ENCODE peak calls at places on chromosomes 13 and 19, in ten cellular contexts. J is CD8-positive, alpha-beta T cell; A is left ventricle myocardium inferior; V is astrocyte of the spinal cord; H is IMR-90; I is OCI-LY7; M is GM23338; W is ascending aorta; G is SJSA1; O is cardiac muscle cell. B is an unnamed sample.
A peak's percentile ranks its signal among the peaks of the same experiment; 100 is the strongest.

GRCh38 chr19:55301459-55302331 is 17.9 kb downstream of the BRSK1 start:
- DNase-seq in A (peak; percentile 87), V (peak; percentile 62), W (peak; percentile 36), G (peak; percentile 71), H (peak; percentile 62), M (peak; percentile 96), I (peak; percentile 91), J (peak; percentile 99), O (peak; percentile 88), B (peak; percentile 100)

GRCh38 chr19:6737873-6738725 is 719 bp upstream of the GPR108 start:
- DNase-seq in A (peak; percentile 93), G (peak; percentile 72), O (peak; percentile 83), H (peak; percentile 80), M (peak; percentile 83), J (peak; percentile 74), V (peak; percentile 81), W (no peak), I (peak; percentile 95), B (peak; percentile 84)

GRCh38 chr19:32372726-32373613 is 27.6 kb downstream of the ZNF507 start:
- DNase-seq in I (no peak), V (no peak), M (peak; percentile 21), A (no peak), W (no peak), J (no peak), H (no peak), G (peak; percentile 82), O (no peak), B (no peak)

GRCh38 chr13:109840201-109840892 is 54.0 kb upstream of the IRS2 start:
- DNase-seq in J (no peak), I (no peak), G (peak; percentile 89), H (peak; percentile 56), W (no peak), V (peak; percentile 34), A (no peak), O (no peak), M (no peak), B (no peak)

GRCh38 chr19:54462713-54463530 is 656 bp downstream of the LENG9 start:
- DNase-seq in W (no peak), I (peak; percentile 62), A (peak; percentile 82), M (peak; percentile 81), O (peak; percentile 64), G (peak; percentile 78), J (peak; percentile 67), V (peak; percentile 61), H (peak; percentile 46), B (peak; percentile 84)

GRCh38 chr13:84097148-84097547 is 214.9 kb upstream of the SLITRK1 start:
- DNase-seq in V (no peak), I (no peak), A (no peak), J (no peak), O (no peak), W (no peak), G (no peak), M (no peak), H (no peak), B (no peak)

GRCh38 chr19:6087074-6087506 is 23.2 kb downstream of the RFX2 start:
- DNase-seq in W (no peak), I (peak; percentile 56), J (peak; percentile 65), H (no peak), A (no peak), G (no peak), M (peak; percentile 18), V (no peak), O (no peak), B (no peak)

GRCh38 chr13:24737042-24737441 is 26.9 kb upstream of the RNF17 start:
- DNase-seq in H (no peak), M (peak; percentile 59), J (no peak), O (no peak), W (no peak), I (no peak), G (no peak), A (no peak), V (no peak), B (no peak)

DNA sequence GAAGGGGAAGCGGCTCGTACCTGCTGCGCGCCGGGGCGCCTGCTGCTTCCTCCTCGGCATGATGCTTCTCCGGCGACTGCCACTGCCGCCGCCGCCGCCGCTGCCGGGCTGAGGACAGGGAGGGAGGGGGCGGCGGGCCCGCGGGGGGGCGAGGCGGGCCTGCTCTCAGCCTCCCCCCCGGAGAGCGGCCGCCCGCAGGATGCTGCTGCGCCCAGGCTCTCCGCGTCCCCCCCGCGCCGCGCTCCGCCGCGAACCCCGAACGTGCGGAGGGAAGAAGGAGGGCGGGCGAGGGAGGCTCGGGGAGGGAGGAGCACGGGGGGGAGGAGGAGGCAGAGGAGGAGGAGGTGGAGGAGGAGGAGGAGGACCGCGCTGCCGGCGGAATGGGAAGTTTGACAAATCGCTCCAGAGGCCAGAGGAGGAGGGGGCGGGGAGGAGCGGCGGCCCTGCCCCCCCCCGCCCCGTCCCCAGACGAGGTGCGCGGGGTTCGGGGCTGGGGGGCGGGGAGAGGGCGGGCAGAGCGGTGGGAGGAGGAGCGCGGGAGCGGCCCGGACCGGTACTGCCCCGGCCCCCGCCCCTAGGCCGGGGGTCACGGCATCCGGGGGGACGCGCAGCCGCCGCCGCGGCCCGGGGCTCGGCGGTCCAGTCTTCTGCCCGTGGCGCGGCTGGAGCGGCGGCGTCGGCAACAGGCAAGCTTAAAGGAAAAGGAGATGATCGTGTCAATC is at the start of gene TSHZ3:
- DNase-seq in H (peak; percentile 87), J (peak; percentile 30), G (peak; percentile 65), M (peak; percentile 85), V (peak; percentile 94), A (peak; percentile 86), O (peak; percentile 61), W (no peak), I (no peak), B (peak; percentile 78)
- H3K4me3 ChIP-seq in H (peak within 1 kb of the TSS; percentile 93), J (peak within 1 kb of the TSS; percentile 37), G (peak within 1 kb of the TSS; percentile 99), M (peak within 1 kb of the TSS; percentile 92), V (peak within 1 kb of the TSS; percentile 71), A (peak within 1 kb of the TSS; percentile 96), O (peak within 1 kb of the TSS; percentile 93), W (peak within 1 kb of the TSS; percentile 88), I (no peak within 1 kb of the TSS), B (peak within 1 kb of the TSS; percentile 84)

GRCh38 chr19:38650180-38650775 is 2.8 kb downstream of the ACTN4 start:
- DNase-seq in G (peak; percentile 31), W (no peak), J (no peak), A (no peak), M (no peak), V (no peak), H (no peak), O (no peak), I (no peak), B (no peak)
- H3K4me3 ChIP-seq in G (peak overlapping the region; percentile 93), W (peak overlapping the region; percentile 100), J (no peak overlapping the region), A (peak overlapping the region; percentile 94), M (peak overlapping the region; percentile 99), V (peak overlapping the region; percentile 100), H (peak overlapping the region; percentile 80), O (peak overlapping the region; percentile 96), I (peak overlapping the region; percentile 99), B (peak overlapping the region; percentile 85)

DNA sequence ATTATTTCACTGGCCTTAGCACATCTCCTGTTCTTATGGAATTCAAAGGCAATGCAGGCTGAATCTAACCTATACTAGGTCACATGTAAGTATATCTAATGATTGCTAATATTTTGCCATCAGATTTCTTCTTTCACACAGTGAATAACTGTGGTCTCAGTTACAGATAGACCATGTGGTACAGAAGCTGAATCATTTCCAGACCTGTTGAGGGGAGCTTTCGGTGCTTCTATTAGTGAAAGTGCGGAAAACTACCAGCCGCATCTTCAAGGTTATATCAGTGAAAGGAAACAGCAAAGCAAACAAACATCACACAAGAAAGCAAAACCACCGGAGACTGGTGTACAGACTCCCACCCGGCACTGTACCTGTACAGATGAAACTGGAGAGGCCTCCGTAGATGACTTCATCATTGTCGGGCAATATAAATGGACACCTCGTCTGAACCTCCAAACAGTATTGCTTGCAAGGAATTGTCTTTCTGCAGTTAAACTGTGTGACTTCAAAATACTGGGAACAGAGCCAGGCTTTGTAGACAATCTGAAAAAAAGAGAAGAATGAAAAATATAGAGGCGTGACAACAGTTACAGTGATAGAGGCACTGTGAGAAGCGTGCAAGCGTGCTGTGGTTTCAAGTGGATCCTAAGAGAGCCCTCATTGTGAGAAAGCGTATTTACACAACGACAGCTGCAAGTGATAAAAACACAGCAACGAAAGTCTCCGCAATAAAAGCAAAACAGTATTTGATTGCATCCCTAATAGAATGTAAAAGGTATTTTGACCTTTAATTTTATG is 642.5 kb upstream of the ARGLU1 start:
- DNase-seq in W (no peak), O (no peak), M (no peak), V (no peak), I (no peak), A (no peak), G (no peak), J (no peak), H (peak; percentile 20), B (no peak)
- H3K4me3 ChIP-seq in W (peak overlapping the region; percentile 33), O (no peak overlapping the region), M (no peak overlapping the region), V (peak overlapping the region; percentile 4), I (no peak overlapping the region), A (peak overlapping the region; percentile 43), G (no peak overlapping the region), J (no peak overlapping the region), H (no peak overlapping the region), B (no peak overlapping the region)

GRCh38 chr19:35251456-35251855 is 2.7 kb downstream of the LSR start:
- DNase-seq in H (no peak), I (no peak), M (no peak), V (no peak), W (no peak), O (no peak), J (no peak), A (no peak), G (no peak), B (no peak)

GRCh38 chr19:35247526-35248309 is 1.1 kb upstream of the LSR start:
- DNase-seq in M (peak; percentile 99), J (peak; percentile 67), I (peak; percentile 92), O (peak; percentile 96), W (no peak), V (no peak), A (no peak), G (no peak), H (no peak), B (peak; percentile 64)

GRCh38 chr19:35248310-35249145 is at the start of gene LSR:
- DNase-seq in A (no peak), G (no peak), W (no peak), V (no peak), I (peak; percentile 99), O (peak; percentile 96), H (no peak), J (peak; percentile 84), M (peak; percentile 98), B (peak; percentile 69)

GRCh38 chr19:35249146-35249847 is 495 bp downstream of the LSR start:
- DNase-seq in V (no peak), A (no peak), M (no peak), J (no peak), H (no peak), G (no peak), O (no peak), W (no peak), I (peak; percentile 42), B (no peak)

DNA sequence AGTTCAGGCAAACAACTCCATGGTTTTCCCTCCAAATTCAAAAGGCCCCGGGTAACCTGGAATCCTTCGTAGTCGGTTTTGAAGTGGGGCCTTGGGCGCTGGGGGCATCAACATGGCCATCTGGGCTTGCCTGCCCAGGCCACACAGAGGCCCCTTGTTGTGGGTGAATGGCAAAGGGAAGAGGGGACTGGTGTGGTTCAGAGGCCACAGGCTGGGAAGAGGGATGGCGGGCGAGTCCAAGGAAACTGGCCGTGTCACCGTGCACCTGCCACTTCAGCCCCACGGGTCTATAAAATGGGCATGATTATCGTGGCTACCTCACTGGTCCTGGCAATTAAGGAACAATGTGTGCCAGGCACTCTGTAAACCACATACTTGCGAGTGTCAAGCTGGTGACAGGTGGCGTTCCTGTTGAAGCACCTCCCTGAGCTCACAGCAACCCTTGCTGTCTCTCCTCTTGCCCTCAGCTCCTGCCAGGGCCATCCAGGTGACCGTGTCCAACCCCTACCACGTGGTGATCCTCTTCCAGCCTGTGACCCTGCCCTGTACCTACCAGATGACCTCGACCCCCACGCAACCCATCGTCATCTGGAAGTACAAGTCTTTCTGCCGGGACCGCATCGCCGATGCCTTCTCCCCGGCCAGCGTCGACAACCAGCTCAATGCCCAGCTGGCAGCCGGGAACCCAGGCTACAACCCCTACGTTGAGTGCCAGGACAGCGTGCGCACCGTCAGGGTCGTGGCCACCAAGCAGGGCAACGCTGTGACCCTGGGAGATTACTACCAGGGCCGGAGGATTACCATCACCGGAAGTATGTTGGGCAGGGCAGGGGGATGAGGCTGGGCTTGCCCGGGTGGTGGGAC is 1.3 kb downstream of the LSR start:
- DNase-seq in G (no peak), I (no peak), M (no peak), H (no peak), V (no peak), A (no peak), J (no peak), W (no peak), O (no peak), B (no peak)
- H3K4me3 ChIP-seq in G (no peak overlapping the region), I (peak overlapping the region; percentile 82), M (peak overlapping the region; percentile 83), H (no peak overlapping the region), V (no peak overlapping the region), A (peak overlapping the region; percentile 67), J (peak overlapping the region; percentile 96), W (no peak overlapping the region), O (peak overlapping the region; percentile 81), B (no peak overlapping the region)

B was measured in A549.